ENCODE peak calls at places on chromosomes 11 and 22, in six cellular contexts. One of them, this sample, is unnamed.
A peak's percentile ranks its signal among the peaks of the same experiment; 100 is the strongest.

GRCh38 chr11:9016916-9017642 is 13.3 kb upstream of the NRIP3 start:
- DNase-seq in H9: no peak
- DNase-seq in neuronal stem cell: no peak
- DNase-seq in H1: no peak
- DNase-seq in IMR-90: peak; percentile 2
- DNase-seq in mesenchymal stem cell: no peak
- DNase-seq in this sample: no peak

GRCh38 chr11:2511421-2512369 is 66.9 kb downstream of the KCNQ1 start:
- DNase-seq in H1: no peak
- DNase-seq in H9: no peak
- DNase-seq in mesenchymal stem cell: no peak
- DNase-seq in neuronal stem cell: no peak
- DNase-seq in IMR-90: no peak
- DNase-seq in this sample: no peak

GRCh38 chr22:44003776-44004460 is 20.2 kb upstream of the PARVB start:
- DNase-seq in IMR-90: no peak
- DNase-seq in neuronal stem cell: no peak
- DNase-seq in H9: peak; percentile 74
- DNase-seq in H1: no peak
- DNase-seq in mesenchymal stem cell: no peak
- DNase-seq in this sample: peak; percentile 67

GRCh38 chr11:68798221-68798813 is 43.4 kb downstream of the CPT1A start:
- DNase-seq in H9: peak; percentile 77
- DNase-seq in neuronal stem cell: peak; percentile 62
- DNase-seq in mesenchymal stem cell: peak; percentile 22
- DNase-seq in H1: peak; percentile 23
- DNase-seq in IMR-90: no peak
- DNase-seq in this sample: peak; percentile 68

GRCh38 chr11:86202013-86202336 is 42.6 kb upstream of the EED start:
- DNase-seq in neuronal stem cell: no peak
- DNase-seq in IMR-90: no peak
- DNase-seq in H9: no peak
- DNase-seq in mesenchymal stem cell: no peak
- DNase-seq in H1: no peak
- DNase-seq in this sample: no peak

GRCh38 chr11:61972112-61972795 is 4.8 kb upstream of the FTH1 start:
- DNase-seq in neuronal stem cell: no peak
- DNase-seq in mesenchymal stem cell: no peak
- DNase-seq in H1: no peak
- DNase-seq in IMR-90: no peak
- DNase-seq in H9: no peak
- DNase-seq in this sample: no peak

GRCh38 chr11:57180964-57181363 is 789 bp upstream of the LRRC55 start:
- DNase-seq in IMR-90: no peak
- DNase-seq in mesenchymal stem cell: no peak
- DNase-seq in neuronal stem cell: no peak
- DNase-seq in H9: no peak
- DNase-seq in H1: no peak
- DNase-seq in this sample: no peak

GRCh38 chr11:9708544-9708943 is 44.7 kb downstream of the SWAP70 start:
- DNase-seq in neuronal stem cell: no peak
- DNase-seq in H9: no peak
- DNase-seq in IMR-90: peak; percentile 35
- DNase-seq in H1: no peak
- DNase-seq in mesenchymal stem cell: peak; percentile 24
- DNase-seq in this sample: no peak

GRCh38 chr22:45235101-45235777 is 5.5 kb downstream of the KIAA0930 start:
- DNase-seq in IMR-90: no peak
- DNase-seq in H9: no peak
- DNase-seq in neuronal stem cell: no peak
- DNase-seq in mesenchymal stem cell: no peak
- DNase-seq in H1: no peak
- DNase-seq in this sample: no peak

GRCh38 chr11:55106391-55106790 is 155.6 kb upstream of the TRIM48 start:
- DNase-seq in H9: no peak
- DNase-seq in H1: no peak
- DNase-seq in neuronal stem cell: no peak
- DNase-seq in IMR-90: no peak
- DNase-seq in mesenchymal stem cell: no peak
- DNase-seq in this sample: no peak

GRCh38 chr11:1307998-1308744 is 1.3 kb downstream of the TOLLIP start:
- DNase-seq in H1: no peak
- DNase-seq in mesenchymal stem cell: no peak
- DNase-seq in neuronal stem cell: no peak
- DNase-seq in H9: no peak
- DNase-seq in IMR-90: peak; percentile 22
- DNase-seq in this sample: no peak

GRCh38 chr11:95556342-95557151 is 233.0 kb downstream of the FAM76B start:
- DNase-seq in mesenchymal stem cell: peak; percentile 80
- DNase-seq in neuronal stem cell: peak; percentile 42
- DNase-seq in IMR-90: peak; percentile 49
- DNase-seq in H1: no peak
- DNase-seq in H9: no peak
- DNase-seq in this sample: peak; percentile 8

GRCh38 chr22:41787331-41787730 is 13.1 kb upstream of the CCDC134 start:
- DNase-seq in mesenchymal stem cell: no peak
- DNase-seq in neuronal stem cell: no peak
- DNase-seq in IMR-90: no peak
- DNase-seq in H9: no peak
- DNase-seq in H1: no peak
- DNase-seq in this sample: no peak
- H4K8ac ChIP-seq in mesenchymal stem cell: no peak overlapping the region
- H4K8ac ChIP-seq in neuronal stem cell: no peak overlapping the region
- H4K8ac ChIP-seq in IMR-90: no peak overlapping the region
- H4K8ac ChIP-seq in H9: no peak overlapping the region
- H4K8ac ChIP-seq in H1: no peak overlapping the region
- H4K8ac ChIP-seq in this sample: no peak overlapping the region

GRCh38 chr22:36328635-36329216 is 59.0 kb downstream of the MYH9 start:
- DNase-seq in IMR-90: peak; percentile 96
- DNase-seq in neuronal stem cell: no peak
- DNase-seq in H9: no peak
- DNase-seq in H1: no peak
- DNase-seq in mesenchymal stem cell: peak; percentile 97
- DNase-seq in this sample: peak; percentile 66
- H3K23ac ChIP-seq in IMR-90: peak overlapping the region; percentile 99
- H3K23ac ChIP-seq in neuronal stem cell: peak overlapping the region; percentile 29
- H3K23ac ChIP-seq in H9: no peak overlapping the region
- H3K23ac ChIP-seq in H1: no peak overlapping the region
- H3K23ac ChIP-seq in mesenchymal stem cell: no peak overlapping the region
- H3K23ac ChIP-seq in this sample: peak overlapping the region; percentile 4

DNA sequence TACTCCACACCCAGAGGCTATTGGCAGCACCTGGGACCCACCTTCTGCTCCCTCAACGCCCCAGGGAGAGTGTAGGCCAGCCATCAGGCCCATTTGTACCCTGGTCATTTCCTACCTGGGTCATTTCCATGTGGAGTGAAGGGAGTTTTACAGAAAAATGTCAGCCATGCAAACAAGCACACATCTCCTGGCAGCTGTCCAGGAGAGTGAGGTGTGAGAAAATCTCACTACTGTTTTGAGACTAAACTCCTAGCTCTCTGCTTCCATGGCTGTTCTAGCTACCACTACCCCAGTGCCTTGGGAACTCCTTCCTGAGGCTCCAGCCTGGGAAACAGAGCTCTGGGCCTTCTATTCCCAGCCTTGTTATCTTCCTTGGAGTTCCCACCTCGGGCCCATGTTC is 2.8 kb upstream of the TMPRSS13 start:
- DNase-seq in mesenchymal stem cell: no peak
- DNase-seq in IMR-90: no peak
- DNase-seq in H1: no peak
- DNase-seq in neuronal stem cell: no peak
- DNase-seq in H9: no peak
- DNase-seq in this sample: no peak
- H2BK15ac ChIP-seq in mesenchymal stem cell: no peak overlapping the region
- H2BK15ac ChIP-seq in IMR-90: no peak overlapping the region
- H2BK15ac ChIP-seq in H1: peak overlapping the region; percentile 46
- H2BK15ac ChIP-seq in neuronal stem cell: no peak overlapping the region
- H2BK15ac ChIP-seq in H9: no peak overlapping the region
- H2BK15ac ChIP-seq in this sample: no peak overlapping the region

GRCh38 chr11:121235057-121235456 is 57.5 kb upstream of the SC5D start:
- DNase-seq in H9: no peak
- DNase-seq in neuronal stem cell: no peak
- DNase-seq in H1: no peak
- DNase-seq in mesenchymal stem cell: no peak
- DNase-seq in IMR-90: no peak
- DNase-seq in this sample: no peak

GRCh38 chr11:121240650-121241299 is 51.8 kb upstream of the SC5D start:
- DNase-seq in H1: no peak
- DNase-seq in IMR-90: no peak
- DNase-seq in neuronal stem cell: no peak
- DNase-seq in mesenchymal stem cell: no peak
- DNase-seq in H9: no peak
- DNase-seq in this sample: no peak

GRCh38 chr11:121236115-121237001 is 56.2 kb upstream of the SC5D start:
- DNase-seq in H9: no peak
- DNase-seq in mesenchymal stem cell: peak; percentile 65
- DNase-seq in neuronal stem cell: peak; percentile 37
- DNase-seq in H1: no peak
- DNase-seq in IMR-90: no peak
- DNase-seq in this sample: peak; percentile 96

GRCh38 chr11:121241300-121242176 is 51.0 kb upstream of the SC5D start:
- DNase-seq in H1: no peak
- DNase-seq in mesenchymal stem cell: no peak
- DNase-seq in H9: peak; percentile 41
- DNase-seq in neuronal stem cell: no peak
- DNase-seq in IMR-90: no peak
- DNase-seq in this sample: no peak

GRCh38 chr11:121237686-121238658 is 54.6 kb upstream of the SC5D start:
- DNase-seq in H1: no peak
- DNase-seq in mesenchymal stem cell: peak; percentile 40
- DNase-seq in IMR-90: peak; percentile 62
- DNase-seq in neuronal stem cell: no peak
- DNase-seq in H9: no peak
- DNase-seq in this sample: no peak
- H4K8ac ChIP-seq in H1: no peak overlapping the region
- H4K8ac ChIP-seq in mesenchymal stem cell: no peak overlapping the region
- H4K8ac ChIP-seq in IMR-90: no peak overlapping the region
- H4K8ac ChIP-seq in neuronal stem cell: no peak overlapping the region
- H4K8ac ChIP-seq in H9: no peak overlapping the region
- H4K8ac ChIP-seq in this sample: no peak overlapping the region

GRCh38 chr11:65126624-65127274 is 4.6 kb downstream of the MRPL49 start:
- DNase-seq in neuronal stem cell: no peak
- DNase-seq in mesenchymal stem cell: no peak
- DNase-seq in H9: no peak
- DNase-seq in H1: no peak
- DNase-seq in IMR-90: no peak
- DNase-seq in this sample: no peak
- H3K23ac ChIP-seq in neuronal stem cell: no peak overlapping the region
- H3K23ac ChIP-seq in mesenchymal stem cell: no peak overlapping the region
- H3K23ac ChIP-seq in H9: no peak overlapping the region
- H3K23ac ChIP-seq in H1: no peak overlapping the region
- H3K23ac ChIP-seq in IMR-90: no peak overlapping the region
- H3K23ac ChIP-seq in this sample: no peak overlapping the region

GRCh38 chr11:7347611-7348431 is 96.1 kb downstream of the SYT9 start:
- DNase-seq in IMR-90: no peak
- DNase-seq in neuronal stem cell: no peak
- DNase-seq in H1: no peak
- DNase-seq in mesenchymal stem cell: no peak
- DNase-seq in H9: no peak
- DNase-seq in this sample: no peak
- H2BK15ac ChIP-seq in IMR-90: no peak overlapping the region
- H2BK15ac ChIP-seq in neuronal stem cell: no peak overlapping the region
- H2BK15ac ChIP-seq in H1: no peak overlapping the region
- H2BK15ac ChIP-seq in mesenchymal stem cell: no peak overlapping the region
- H2BK15ac ChIP-seq in H9: no peak overlapping the region
- H2BK15ac ChIP-seq in this sample: no peak overlapping the region

GRCh38 chr11:65473275-65473860 is 25.5 kb upstream of the MALAT1 start:
- DNase-seq in H9: no peak
- DNase-seq in H1: no peak
- DNase-seq in neuronal stem cell: no peak
- DNase-seq in mesenchymal stem cell: no peak
- DNase-seq in IMR-90: peak; percentile 34
- DNase-seq in this sample: no peak

GRCh38 chr11:65477271-65478029 is 21.4 kb upstream of the MALAT1 start:
- DNase-seq in IMR-90: peak; percentile 92
- DNase-seq in H9: peak; percentile 95
- DNase-seq in mesenchymal stem cell: peak; percentile 95
- DNase-seq in neuronal stem cell: peak; percentile 81
- DNase-seq in H1: no peak
- DNase-seq in this sample: peak; percentile 97

GRCh38 chr11:65478411-65479183 is 20.2 kb upstream of the MALAT1 start:
- DNase-seq in H1: no peak
- DNase-seq in H9: no peak
- DNase-seq in mesenchymal stem cell: no peak
- DNase-seq in neuronal stem cell: no peak
- DNase-seq in IMR-90: peak; percentile 73
- DNase-seq in this sample: no peak

GRCh38 chr11:65479184-65480145 is 19.4 kb upstream of the MALAT1 start:
- DNase-seq in IMR-90: peak; percentile 95
- DNase-seq in H9: peak; percentile 76
- DNase-seq in mesenchymal stem cell: peak; percentile 97
- DNase-seq in neuronal stem cell: no peak
- DNase-seq in H1: no peak
- DNase-seq in this sample: peak; percentile 89

DNA sequence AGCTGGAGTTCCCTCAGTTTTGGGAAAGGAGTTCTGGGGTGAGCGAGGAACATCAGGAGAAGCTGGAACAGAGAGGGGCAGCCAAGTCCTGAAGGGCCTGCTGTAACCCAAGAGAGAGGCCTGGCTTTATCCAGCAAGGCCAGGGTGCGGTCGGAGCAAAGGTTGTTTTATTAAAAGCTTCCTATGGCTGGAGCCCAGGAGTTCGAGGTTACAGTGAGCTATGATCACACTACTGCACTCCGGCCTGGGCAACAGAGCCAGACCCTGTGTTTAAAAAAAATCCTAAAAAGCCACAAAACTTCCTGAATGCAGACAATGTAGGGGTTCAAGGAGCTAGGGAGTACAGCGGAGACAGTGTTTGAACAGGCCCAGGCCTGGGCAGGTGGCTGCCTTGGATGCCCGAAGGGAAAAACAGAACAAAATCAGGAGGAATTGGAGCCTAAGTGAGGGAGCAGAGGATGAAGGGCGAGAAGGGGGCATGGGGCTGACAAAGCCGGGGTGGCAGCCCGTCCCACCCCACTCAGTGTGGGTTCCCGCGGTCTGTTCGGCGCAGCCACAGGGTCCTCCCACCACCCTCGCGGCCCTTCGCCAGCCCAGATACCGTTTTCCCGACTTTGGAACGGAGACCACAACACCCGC is 22.1 kb upstream of the MALAT1 start:
- DNase-seq in neuronal stem cell: no peak
- DNase-seq in mesenchymal stem cell: peak; percentile 49
- DNase-seq in H1: no peak
- DNase-seq in H9: no peak
- DNase-seq in IMR-90: no peak
- DNase-seq in this sample: no peak
- H4K8ac ChIP-seq in neuronal stem cell: no peak overlapping the region
- H4K8ac ChIP-seq in mesenchymal stem cell: peak overlapping the region; percentile 90
- H4K8ac ChIP-seq in H1: peak overlapping the region; percentile 97
- H4K8ac ChIP-seq in H9: no peak overlapping the region
- H4K8ac ChIP-seq in IMR-90: peak overlapping the region; percentile 100
- H4K8ac ChIP-seq in this sample: no peak overlapping the region

DNA sequence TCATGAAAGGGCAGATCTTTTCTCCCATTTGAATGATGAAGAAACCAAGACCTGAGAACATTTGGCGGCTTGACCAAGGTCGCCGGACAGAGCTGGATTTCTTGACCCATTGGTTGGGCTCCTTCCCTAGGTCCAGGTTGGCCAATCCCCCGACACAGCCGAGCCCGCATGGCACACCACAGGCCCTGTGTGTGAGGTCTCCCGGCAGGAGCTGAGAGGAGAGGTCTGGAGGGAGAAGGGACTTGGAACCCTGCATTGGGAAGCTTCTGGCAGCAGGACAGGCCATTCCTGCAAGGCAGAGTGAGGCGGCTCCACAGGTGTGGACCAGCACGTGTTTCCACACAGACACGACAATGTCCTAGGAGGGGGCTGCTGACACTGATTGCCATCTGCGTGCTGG is 98.6 kb upstream of the THY1 start:
- DNase-seq in H1: no peak
- DNase-seq in neuronal stem cell: no peak
- DNase-seq in H9: no peak
- DNase-seq in IMR-90: no peak
- DNase-seq in mesenchymal stem cell: no peak
- DNase-seq in this sample: no peak
- H3K23ac ChIP-seq in H1: no peak overlapping the region
- H3K23ac ChIP-seq in neuronal stem cell: no peak overlapping the region
- H3K23ac ChIP-seq in H9: no peak overlapping the region
- H3K23ac ChIP-seq in IMR-90: no peak overlapping the region
- H3K23ac ChIP-seq in mesenchymal stem cell: no peak overlapping the region
- H3K23ac ChIP-seq in this sample: no peak overlapping the region

This sample was measured in mesendoderm.